ENCODE peak calls at places on chromosomes 11 and 22, in six cellular contexts. B is HCT116, V is HepG2, J is K562, D is GM12878, W is H1. T is an unnamed sample.

GRCh38 chr11:32333335-32333991 is 101.9 kb downstream of the WT1 start:
- DNase-seq in D (no peak), W (peak; percentile 84), V (no peak), B (no peak), J (no peak), T (no peak)

GRCh38 chr22:29988719-29989118 is 91.5 kb upstream of the HORMAD2 start:
- DNase-seq in D (no peak), V (no peak), J (no peak), B (no peak), W (no peak), T (no peak)

GRCh38 chr11:77876045-77876444 is 55.1 kb downstream of the AAMDC start:
- DNase-seq in W (no peak), J (no peak), B (no peak), V (no peak), D (no peak), T (peak; percentile 8)

GRCh38 chr11:47413351-47413750 is 5.0 kb downstream of the SLC39A13 start:
- DNase-seq in D (no peak), J (no peak), B (no peak), V (no peak), W (no peak), T (no peak)

GRCh38 chr22:40423246-40423753 is 52.9 kb downstream of the SGSM3 start:
- DNase-seq in V (no peak), B (no peak), J (no peak), W (no peak), D (no peak), T (no peak)

GRCh38 chr11:64292458-64293254 is 1.6 kb downstream of the KCNK4 start:
- DNase-seq in J (no peak), W (peak; percentile 68), D (no peak), V (no peak), B (no peak), T (no peak)

GRCh38 chr22:49156662-49157285 is 670.9 kb downstream of the BRD1 start:
- DNase-seq in B (no peak), W (no peak), J (no peak), D (no peak), V (no peak), T (no peak)

GRCh38 chr11:73287400-73288101 is 15.4 kb downstream of the P2RY6 start:
- DNase-seq in B (no peak), J (peak; percentile 24), W (no peak), V (no peak), D (no peak), T (no peak)

DNA sequence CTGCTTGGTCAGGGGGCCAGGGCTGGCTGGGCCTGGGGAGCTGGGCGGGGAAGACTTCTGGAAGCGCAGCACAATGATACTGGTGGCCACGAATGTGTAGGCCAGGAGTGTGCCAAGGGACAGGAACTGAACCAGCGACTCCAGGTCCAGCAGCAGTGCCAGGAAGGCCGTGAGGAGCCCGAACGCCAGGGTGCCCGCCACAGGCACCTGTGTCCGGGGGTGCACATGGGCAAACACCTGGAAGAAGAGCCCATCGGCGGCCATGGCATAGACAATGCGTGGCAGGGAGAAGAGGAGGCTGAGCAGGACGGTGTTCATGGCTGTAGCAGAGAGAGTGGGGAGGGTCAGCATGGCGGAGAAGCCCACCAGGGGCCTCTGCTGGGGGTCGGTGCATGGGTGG is 2.3 kb downstream of the SLC7A4 start:
- DNase-seq in D (no peak), B (no peak), J (no peak), V (no peak), W (no peak), T (no peak)
- TF ChIP-seq ZNF274 in D (no peak), B (no peak), J (no peak), V (no peak), W (no peak), T (no peak)

GRCh38 chr22:35837328-35837727 is 119.7 kb downstream of the APOL5 start:
- DNase-seq in J (no peak), W (no peak), V (no peak), B (no peak), D (no peak), T (no peak)
- TF ChIP-seq ZNF274 in J (no peak), W (no peak), V (no peak), B (no peak), D (no peak), T (no peak)

GRCh38 chr11:80146231-80146630 is 705.4 kb upstream of the TENM4 start:
- DNase-seq in V (no peak), W (no peak), B (no peak), D (no peak), J (no peak), T (no peak)
- TF ChIP-seq ZNF274 in V (no peak), W (no peak), B (no peak), D (no peak), J (no peak), T (no peak)

DNA sequence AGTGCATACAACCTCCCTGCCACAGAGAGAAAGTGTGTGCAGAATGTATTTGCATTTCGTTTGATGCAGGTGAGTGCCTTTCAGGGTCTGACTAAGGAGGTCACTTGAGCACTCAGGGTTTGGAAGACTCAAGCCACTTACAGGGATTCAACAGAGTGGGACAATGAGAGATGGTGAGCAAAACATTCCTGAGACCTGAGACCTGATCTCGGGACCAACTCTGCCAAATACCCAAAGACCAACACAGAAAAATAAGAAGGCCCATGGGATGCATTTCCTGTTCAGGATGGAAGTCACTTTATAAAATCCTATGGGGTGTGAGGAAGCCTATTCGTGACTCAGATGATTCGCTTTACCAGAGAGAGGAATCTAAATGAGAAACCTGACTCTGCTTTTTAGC is 65.2 kb upstream of the LARGE1 start:
- DNase-seq in W (no peak), V (no peak), D (no peak), J (no peak), B (no peak), T (no peak)
- TF ChIP-seq ZNF274 in W (no peak), V (no peak), D (no peak), J (no peak), B (no peak), T (no peak)

DNA sequence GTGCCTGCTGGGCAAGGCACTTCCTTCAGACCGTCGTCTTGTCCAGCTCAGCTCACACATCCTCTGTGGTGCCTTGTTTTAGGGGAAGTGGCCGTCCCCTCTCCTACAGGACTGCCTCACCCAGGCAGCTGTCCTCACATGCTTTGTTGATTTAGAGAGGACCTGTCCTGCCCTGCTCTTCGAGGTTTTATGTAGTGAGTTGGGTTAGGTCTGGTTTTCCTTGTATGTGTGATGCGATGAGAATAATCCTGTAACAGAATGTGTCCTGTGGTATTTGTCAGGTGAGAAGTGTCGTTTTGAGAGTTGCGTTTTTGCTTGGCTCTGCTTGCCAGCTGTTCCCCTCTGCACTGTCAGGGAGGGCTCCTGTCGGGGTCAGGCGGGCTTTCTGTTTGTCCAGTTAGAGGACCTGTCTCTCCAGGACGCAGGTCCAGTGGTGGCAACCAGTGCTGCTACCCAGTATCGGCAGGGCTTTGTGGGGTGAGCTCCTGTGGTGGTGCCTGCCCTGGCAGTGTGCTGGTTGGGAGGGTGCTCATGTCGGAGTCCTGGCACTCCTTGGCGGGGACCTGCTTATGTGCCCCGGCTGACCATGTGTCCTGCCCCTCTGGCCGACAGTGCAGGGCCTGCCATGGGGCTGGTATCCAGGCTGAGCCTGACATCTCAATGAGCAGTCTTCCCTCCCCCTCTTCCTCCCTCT is 41.3 kb downstream of the MUC6 start:
- DNase-seq in D (no peak), W (no peak), V (no peak), B (no peak), J (peak; percentile 44), T (no peak)
- TF ChIP-seq ZNF274 in D (no peak), W (no peak), V (no peak), B (no peak), J (no peak), T (no peak)

GRCh38 chr11:96234866-96235441 is 108.0 kb downstream of the MAML2 start:
- DNase-seq in B (no peak), V (no peak), D (no peak), J (no peak), W (no peak), T (no peak)
- TF ChIP-seq ZNF274 in B (no peak), V (no peak), D (no peak), J (no peak), W (no peak), T (no peak)

GRCh38 chr11:2310073-2310785 is 8.4 kb downstream of the TSPAN32 start:
- DNase-seq in V (no peak), B (no peak), W (no peak), D (no peak), J (no peak), T (no peak)

GRCh38 chr11:2307733-2308331 is 6.0 kb downstream of the TSPAN32 start:
- DNase-seq in B (no peak), D (no peak), J (no peak), V (no peak), W (no peak), T (no peak)

GRCh38 chr11:2308713-2309112 is 6.9 kb downstream of the TSPAN32 start:
- DNase-seq in B (no peak), J (no peak), D (no peak), V (no peak), W (no peak), T (no peak)

GRCh38 chr11:2310786-2311455 is 9.1 kb downstream of the TSPAN32 start:
- DNase-seq in J (no peak), D (no peak), B (no peak), W (no peak), V (no peak), T (no peak)

GRCh38 chr11:2309251-2310072 is 7.6 kb downstream of the TSPAN32 start:
- DNase-seq in J (no peak), V (no peak), D (no peak), W (no peak), B (no peak), T (no peak)
- TF ChIP-seq ZNF274 in J (no peak), V (no peak), D (no peak), W (no peak), B (no peak), T (no peak)

DNA sequence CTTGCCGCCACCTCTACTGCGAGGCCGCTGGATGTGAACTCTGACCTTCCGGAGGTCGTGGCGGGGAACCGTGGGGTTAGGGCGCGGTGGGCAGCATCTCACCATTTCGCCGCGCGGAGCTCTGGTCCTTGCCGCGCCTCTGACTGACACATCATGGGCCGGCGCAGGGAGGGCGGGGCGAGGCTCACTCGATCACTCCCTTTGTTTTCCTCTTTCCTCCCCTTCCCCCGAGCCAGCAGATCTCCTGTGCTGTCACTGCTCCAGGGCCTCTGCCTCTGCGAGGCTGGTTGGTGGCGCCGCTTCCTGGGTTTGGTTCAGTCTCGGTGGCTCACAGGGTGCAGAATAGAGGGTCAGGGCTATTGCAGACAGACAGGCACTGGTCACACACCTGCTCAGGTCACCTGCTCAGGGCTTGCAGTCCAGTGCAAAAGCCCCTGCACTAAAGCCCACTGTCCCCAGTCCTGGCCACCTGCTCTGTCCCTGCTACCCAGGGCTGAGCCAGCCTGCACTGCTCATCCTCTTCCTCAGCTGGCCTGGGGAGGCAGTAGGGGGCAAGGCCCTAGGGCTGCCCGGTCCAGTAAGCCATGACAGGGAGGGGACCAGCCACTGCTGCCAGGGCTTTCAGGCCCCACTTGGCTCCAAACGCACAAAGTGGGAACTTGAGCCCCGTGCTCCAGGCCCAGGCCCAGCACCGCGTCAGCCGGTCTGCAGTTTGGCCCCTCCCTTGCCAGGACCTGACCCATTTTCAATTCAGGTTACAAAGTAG is 36.2 kb downstream of the PISD start:
- DNase-seq in J (peak; percentile 61), B (no peak), W (peak; percentile 84), D (no peak), V (no peak), T (peak; percentile 38)
- TF ChIP-seq ZNF274 in J (no peak), B (no peak), W (no peak), D (no peak), V (no peak), T (no peak)

T was measured in NT2/D1.